ENCODE peak calls at places on chromosomes 11 and 22, in eight cellular contexts. One of them, this sample, is unnamed.

GRCh38 chr11:108824601-108825000 is 159.7 kb downstream of the DDX10 start:
- DNase-seq in aorta: no peak
- DNase-seq in CD8-positive, alpha-beta T cell: no peak
- DNase-seq in breast epithelium: no peak
- DNase-seq in suprapubic skin: no peak
- DNase-seq in iPS DF 6.9: no peak
- DNase-seq in pancreas: no peak
- DNase-seq in fibroblast of lung: no peak
- DNase-seq in this sample: no peak

GRCh38 chr11:126834149-126834548 is 166.4 kb downstream of the KIRREL3 start:
- DNase-seq in aorta: no peak
- DNase-seq in CD8-positive, alpha-beta T cell: no peak
- DNase-seq in breast epithelium: no peak
- DNase-seq in suprapubic skin: no peak
- DNase-seq in iPS DF 6.9: no peak
- DNase-seq in pancreas: no peak
- DNase-seq in fibroblast of lung: peak
- DNase-seq in this sample: no peak

GRCh38 chr11:113546757-113547507 is 71.7 kb upstream of the DRD2 start:
- DNase-seq in aorta: no peak
- DNase-seq in CD8-positive, alpha-beta T cell: no peak
- DNase-seq in breast epithelium: no peak
- DNase-seq in suprapubic skin: no peak
- DNase-seq in iPS DF 6.9: no peak
- DNase-seq in pancreas: no peak
- DNase-seq in fibroblast of lung: peak
- DNase-seq in this sample: no peak

GRCh38 chr22:32958021-32958420 is 100.2 kb downstream of the SYN3 start:
- DNase-seq in aorta: no peak
- DNase-seq in CD8-positive, alpha-beta T cell: no peak
- DNase-seq in breast epithelium: no peak
- DNase-seq in suprapubic skin: no peak
- DNase-seq in iPS DF 6.9: no peak
- DNase-seq in pancreas: no peak
- DNase-seq in fibroblast of lung: no peak
- DNase-seq in this sample: no peak

GRCh38 chr11:84780689-84781293 is 846.4 kb downstream of the DLG2 start:
- DNase-seq in aorta: no peak
- DNase-seq in CD8-positive, alpha-beta T cell: no peak
- DNase-seq in breast epithelium: no peak
- DNase-seq in suprapubic skin: no peak
- DNase-seq in iPS DF 6.9: no peak
- DNase-seq in pancreas: no peak
- DNase-seq in fibroblast of lung: peak
- DNase-seq in this sample: no peak

GRCh38 chr11:70552441-70553150 is 154.3 kb downstream of the CTTN start:
- DNase-seq in aorta: no peak
- DNase-seq in CD8-positive, alpha-beta T cell: no peak
- DNase-seq in breast epithelium: no peak
- DNase-seq in suprapubic skin: no peak
- DNase-seq in iPS DF 6.9: no peak
- DNase-seq in pancreas: no peak
- DNase-seq in fibroblast of lung: no peak
- DNase-seq in this sample: no peak

GRCh38 chr11:80007616-80008015 is 566.8 kb upstream of the TENM4 start:
- DNase-seq in aorta: no peak
- DNase-seq in CD8-positive, alpha-beta T cell: no peak
- DNase-seq in breast epithelium: no peak
- DNase-seq in suprapubic skin: no peak
- DNase-seq in iPS DF 6.9: no peak
- DNase-seq in pancreas: no peak
- DNase-seq in fibroblast of lung: no peak
- DNase-seq in this sample: no peak

GRCh38 chr22:42472671-42473070 is 40.5 kb upstream of the NFAM1 start:
- DNase-seq in aorta: no peak
- DNase-seq in CD8-positive, alpha-beta T cell: no peak
- DNase-seq in breast epithelium: no peak
- DNase-seq in suprapubic skin: no peak
- DNase-seq in iPS DF 6.9: no peak
- DNase-seq in pancreas: no peak
- DNase-seq in fibroblast of lung: no peak
- DNase-seq in this sample: no peak

GRCh38 chr11:75288846-75289760 is 48.5 kb downstream of the TPBGL start:
- DNase-seq in aorta: peak
- DNase-seq in CD8-positive, alpha-beta T cell: no peak
- DNase-seq in breast epithelium: peak
- DNase-seq in suprapubic skin: no peak
- DNase-seq in iPS DF 6.9: no peak
- DNase-seq in pancreas: no peak
- DNase-seq in fibroblast of lung: peak
- DNase-seq in this sample: peak

GRCh38 chr11:18772211-18772610 is 19.4 kb downstream of the PTPN5 start:
- DNase-seq in aorta: no peak
- DNase-seq in CD8-positive, alpha-beta T cell: no peak
- DNase-seq in breast epithelium: no peak
- DNase-seq in suprapubic skin: no peak
- DNase-seq in iPS DF 6.9: no peak
- DNase-seq in pancreas: no peak
- DNase-seq in fibroblast of lung: peak
- DNase-seq in this sample: no peak

GRCh38 chr11:72750086-72750485 is 2.1 kb downstream of the ARAP1 start:
- DNase-seq in aorta: no peak
- DNase-seq in CD8-positive, alpha-beta T cell: no peak
- DNase-seq in breast epithelium: no peak
- DNase-seq in suprapubic skin: no peak
- DNase-seq in iPS DF 6.9: no peak
- DNase-seq in pancreas: no peak
- DNase-seq in fibroblast of lung: no peak
- DNase-seq in this sample: peak

GRCh38 chr11:102345923-102346322 is 1.1 kb upstream of the BIRC2 start:
- DNase-seq in aorta: no peak
- DNase-seq in CD8-positive, alpha-beta T cell: no peak
- DNase-seq in breast epithelium: no peak
- DNase-seq in suprapubic skin: no peak
- DNase-seq in iPS DF 6.9: no peak
- DNase-seq in pancreas: no peak
- DNase-seq in fibroblast of lung: peak
- DNase-seq in this sample: no peak

GRCh38 chr11:130602700-130603584 is 154.5 kb downstream of the ADAMTS15 start:
- DNase-seq in aorta: no peak
- DNase-seq in CD8-positive, alpha-beta T cell: no peak
- DNase-seq in breast epithelium: no peak
- DNase-seq in suprapubic skin: no peak
- DNase-seq in iPS DF 6.9: no peak
- DNase-seq in pancreas: no peak
- DNase-seq in fibroblast of lung: no peak
- DNase-seq in this sample: no peak

GRCh38 chr11:92376680-92377079 is 152.1 kb downstream of the FAT3 start:
- DNase-seq in aorta: no peak
- DNase-seq in CD8-positive, alpha-beta T cell: no peak
- DNase-seq in breast epithelium: no peak
- DNase-seq in suprapubic skin: no peak
- DNase-seq in iPS DF 6.9: no peak
- DNase-seq in pancreas: no peak
- DNase-seq in fibroblast of lung: no peak
- DNase-seq in this sample: no peak

GRCh38 chr22:40637181-40638150 is 947 bp upstream of the MRTFA start:
- DNase-seq in aorta: peak
- DNase-seq in CD8-positive, alpha-beta T cell: no peak
- DNase-seq in breast epithelium: no peak
- DNase-seq in suprapubic skin: peak
- DNase-seq in iPS DF 6.9: no peak
- DNase-seq in pancreas: peak
- DNase-seq in fibroblast of lung: no peak
- DNase-seq in this sample: peak

GRCh38 chr22:38017272-38017920 is 33.0 kb upstream of the SOX10 start:
- DNase-seq in aorta: peak
- DNase-seq in CD8-positive, alpha-beta T cell: no peak
- DNase-seq in breast epithelium: peak
- DNase-seq in suprapubic skin: peak
- DNase-seq in iPS DF 6.9: no peak
- DNase-seq in pancreas: peak
- DNase-seq in fibroblast of lung: peak
- DNase-seq in this sample: peak

GRCh38 chr22:24409707-24410106 is 17.7 kb upstream of the ADORA2A start:
- DNase-seq in aorta: no peak
- DNase-seq in CD8-positive, alpha-beta T cell: no peak
- DNase-seq in breast epithelium: no peak
- DNase-seq in suprapubic skin: no peak
- DNase-seq in iPS DF 6.9: no peak
- DNase-seq in pancreas: no peak
- DNase-seq in fibroblast of lung: no peak
- DNase-seq in this sample: no peak

GRCh38 chr11:86247608-86248007 is 3.1 kb downstream of the EED start:
- DNase-seq in aorta: no peak
- DNase-seq in CD8-positive, alpha-beta T cell: no peak
- DNase-seq in breast epithelium: no peak
- DNase-seq in suprapubic skin: no peak
- DNase-seq in iPS DF 6.9: no peak
- DNase-seq in pancreas: no peak
- DNase-seq in fibroblast of lung: no peak
- DNase-seq in this sample: no peak

GRCh38 chr22:46001046-46001425 is 24.1 kb upstream of the WNT7B start:
- DNase-seq in aorta: peak
- DNase-seq in CD8-positive, alpha-beta T cell: no peak
- DNase-seq in breast epithelium: no peak
- DNase-seq in suprapubic skin: no peak
- DNase-seq in iPS DF 6.9: no peak
- DNase-seq in pancreas: no peak
- DNase-seq in fibroblast of lung: no peak
- DNase-seq in this sample: no peak

GRCh38 chr11:15073361-15074205 is at the start of gene CALCB:
- DNase-seq in aorta: peak
- DNase-seq in CD8-positive, alpha-beta T cell: no peak
- DNase-seq in breast epithelium: no peak
- DNase-seq in suprapubic skin: no peak
- DNase-seq in iPS DF 6.9: no peak
- DNase-seq in pancreas: peak
- DNase-seq in fibroblast of lung: peak
- DNase-seq in this sample: peak

GRCh38 chr22:48827228-48827810 is 1000.4 kb downstream of the BRD1 start:
- DNase-seq in aorta: no peak
- DNase-seq in CD8-positive, alpha-beta T cell: no peak
- DNase-seq in breast epithelium: peak
- DNase-seq in suprapubic skin: peak
- DNase-seq in iPS DF 6.9: no peak
- DNase-seq in pancreas: peak
- DNase-seq in fibroblast of lung: no peak
- DNase-seq in this sample: no peak

GRCh38 chr11:105045897-105046296 is 762 bp upstream of the CARD16 start:
- DNase-seq in aorta: no peak
- DNase-seq in CD8-positive, alpha-beta T cell: no peak
- DNase-seq in breast epithelium: no peak
- DNase-seq in suprapubic skin: no peak
- DNase-seq in iPS DF 6.9: no peak
- DNase-seq in pancreas: no peak
- DNase-seq in fibroblast of lung: no peak
- DNase-seq in this sample: no peak

GRCh38 chr11:93169950-93170561 is 27.7 kb downstream of the SLC36A4 start:
- DNase-seq in aorta: no peak
- DNase-seq in CD8-positive, alpha-beta T cell: no peak
- DNase-seq in breast epithelium: no peak
- DNase-seq in suprapubic skin: no peak
- DNase-seq in iPS DF 6.9: no peak
- DNase-seq in pancreas: no peak
- DNase-seq in fibroblast of lung: peak
- DNase-seq in this sample: no peak

GRCh38 chr11:64891880-64892279 is 13.5 kb upstream of the EHD1 start:
- DNase-seq in aorta: no peak
- DNase-seq in CD8-positive, alpha-beta T cell: no peak
- DNase-seq in breast epithelium: no peak
- DNase-seq in suprapubic skin: no peak
- DNase-seq in iPS DF 6.9: no peak
- DNase-seq in pancreas: no peak
- DNase-seq in fibroblast of lung: no peak
- DNase-seq in this sample: no peak
- H3K27ac ChIP-seq in aorta: no peak
- H3K27ac ChIP-seq in CD8-positive, alpha-beta T cell: no peak
- H3K27ac ChIP-seq in breast epithelium: no peak
- H3K27ac ChIP-seq in suprapubic skin: no peak
- H3K27ac ChIP-seq in iPS DF 6.9: no peak
- H3K27ac ChIP-seq in pancreas: no peak
- H3K27ac ChIP-seq in fibroblast of lung: no peak
- H3K27ac ChIP-seq in this sample: no peak

DNA sequence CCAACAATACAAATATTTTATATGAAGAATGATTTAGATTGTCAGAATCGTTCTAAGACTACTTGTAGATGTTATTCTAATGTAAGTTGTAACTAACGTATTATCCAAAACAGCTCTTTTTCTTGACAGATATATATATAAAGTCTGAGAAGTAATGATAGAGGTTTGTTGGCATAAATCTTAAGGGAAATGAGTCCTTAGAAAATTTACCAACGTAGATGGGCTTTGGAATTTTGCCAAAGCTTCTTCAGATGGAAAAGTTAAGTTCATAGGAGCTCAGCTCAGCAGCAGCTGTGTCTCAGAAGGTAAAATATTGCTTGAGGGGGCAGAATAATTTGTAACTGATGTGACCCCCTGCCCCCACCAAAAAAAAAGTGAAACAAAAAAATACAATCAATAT is 66.7 kb downstream of the BID start:
- DNase-seq in aorta: no peak
- DNase-seq in CD8-positive, alpha-beta T cell: no peak
- DNase-seq in breast epithelium: no peak
- DNase-seq in suprapubic skin: no peak
- DNase-seq in iPS DF 6.9: no peak
- DNase-seq in pancreas: no peak
- DNase-seq in fibroblast of lung: peak
- DNase-seq in this sample: no peak
- H3K4me3 ChIP-seq in aorta: no peak
- H3K4me3 ChIP-seq in CD8-positive, alpha-beta T cell: no peak
- H3K4me3 ChIP-seq in breast epithelium: peak
- H3K4me3 ChIP-seq in suprapubic skin: peak
- H3K4me3 ChIP-seq in iPS DF 6.9: no peak
- H3K4me3 ChIP-seq in pancreas: no peak
- H3K4me3 ChIP-seq in fibroblast of lung: peak
- H3K4me3 ChIP-seq in this sample: peak

GRCh38 chr11:33027233-33027632 is 11.6 kb downstream of the DEPDC7 start:
- DNase-seq in aorta: no peak
- DNase-seq in CD8-positive, alpha-beta T cell: no peak
- DNase-seq in breast epithelium: no peak
- DNase-seq in suprapubic skin: no peak
- DNase-seq in iPS DF 6.9: no peak
- DNase-seq in pancreas: no peak
- DNase-seq in fibroblast of lung: no peak
- DNase-seq in this sample: no peak
- H3K27ac ChIP-seq in aorta: no peak
- H3K27ac ChIP-seq in CD8-positive, alpha-beta T cell: no peak
- H3K27ac ChIP-seq in breast epithelium: no peak
- H3K27ac ChIP-seq in suprapubic skin: no peak
- H3K27ac ChIP-seq in iPS DF 6.9: no peak
- H3K27ac ChIP-seq in pancreas: no peak
- H3K27ac ChIP-seq in fibroblast of lung: no peak
- H3K27ac ChIP-seq in this sample: peak

DNA sequence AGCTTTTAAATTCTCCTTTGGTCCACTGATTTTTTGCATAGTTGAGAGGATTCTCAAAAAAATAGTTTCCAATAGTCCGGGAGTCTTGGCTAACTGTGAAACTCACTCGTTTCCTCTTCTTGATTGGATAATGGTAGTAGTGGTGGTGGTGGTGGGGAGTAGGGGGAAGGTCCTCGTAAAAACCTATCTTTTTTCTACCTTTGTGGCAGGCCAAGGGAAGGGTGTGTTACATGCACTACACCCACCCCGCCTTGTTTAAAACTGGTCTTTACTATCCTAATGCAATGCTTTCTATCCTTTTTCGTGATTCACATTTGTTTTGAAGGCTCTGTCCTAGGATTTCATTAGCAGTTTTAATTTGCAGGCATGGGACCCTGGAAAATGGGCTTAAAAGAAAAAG is 4.8 kb downstream of the TEAD1 start:
- DNase-seq in aorta: no peak
- DNase-seq in CD8-positive, alpha-beta T cell: no peak
- DNase-seq in breast epithelium: no peak
- DNase-seq in suprapubic skin: no peak
- DNase-seq in iPS DF 6.9: no peak
- DNase-seq in pancreas: no peak
- DNase-seq in fibroblast of lung: no peak
- DNase-seq in this sample: no peak
- H3K4me3 ChIP-seq in aorta: no peak
- H3K4me3 ChIP-seq in CD8-positive, alpha-beta T cell: no peak
- H3K4me3 ChIP-seq in breast epithelium: no peak
- H3K4me3 ChIP-seq in suprapubic skin: no peak
- H3K4me3 ChIP-seq in iPS DF 6.9: no peak
- H3K4me3 ChIP-seq in pancreas: no peak
- H3K4me3 ChIP-seq in fibroblast of lung: peak
- H3K4me3 ChIP-seq in this sample: no peak